ENCODE peak calls at places on chromosomes 2 and 18, in eight cellular contexts. One of them, this sample, is unnamed.

GRCh38 chr2:191539068-191539467 is 138.9 kb upstream of the NABP1 start:
- DNase-seq in T-helper 17 cell: no peak
- DNase-seq in AG20443: peak
- DNase-seq in neuronal stem cell: peak
- DNase-seq in H9: no peak
- DNase-seq in GM23248: peak
- DNase-seq in fibroblast of the aortic adventitia: peak
- DNase-seq in PC-3: peak
- DNase-seq in this sample: no peak

GRCh38 chr18:44778788-44779187 is 98.1 kb downstream of the SETBP1 start:
- DNase-seq in T-helper 17 cell: no peak
- DNase-seq in fibroblast of the aortic adventitia: no peak
- DNase-seq in neuronal stem cell: no peak
- DNase-seq in AG20443: no peak
- DNase-seq in GM23248: no peak
- DNase-seq in H9: no peak
- DNase-seq in PC-3: no peak
- DNase-seq in this sample: no peak

GRCh38 chr2:12361506-12361905 is 355.2 kb upstream of the TRIB2 start:
- DNase-seq in H9: no peak
- DNase-seq in T-helper 17 cell: no peak
- DNase-seq in neuronal stem cell: no peak
- DNase-seq in AG20443: no peak
- DNase-seq in GM23248: no peak
- DNase-seq in fibroblast of the aortic adventitia: no peak
- DNase-seq in PC-3: no peak
- DNase-seq in this sample: no peak

GRCh38 chr2:221446140-221446539 is 126.0 kb downstream of the EPHA4 start:
- DNase-seq in AG20443: no peak
- DNase-seq in GM23248: no peak
- DNase-seq in PC-3: no peak
- DNase-seq in T-helper 17 cell: no peak
- DNase-seq in fibroblast of the aortic adventitia: no peak
- DNase-seq in H9: no peak
- DNase-seq in neuronal stem cell: no peak
- DNase-seq in this sample: no peak

GRCh38 chr2:15844099-15844801 is 96.1 kb upstream of the MYCN start:
- DNase-seq in neuronal stem cell: no peak
- DNase-seq in H9: no peak
- DNase-seq in T-helper 17 cell: no peak
- DNase-seq in GM23248: no peak
- DNase-seq in AG20443: no peak
- DNase-seq in fibroblast of the aortic adventitia: no peak
- DNase-seq in PC-3: no peak
- DNase-seq in this sample: no peak

GRCh38 chr2:15115786-15116185 is 445.3 kb downstream of the NBAS start:
- DNase-seq in T-helper 17 cell: no peak
- DNase-seq in AG20443: no peak
- DNase-seq in fibroblast of the aortic adventitia: no peak
- DNase-seq in PC-3: no peak
- DNase-seq in neuronal stem cell: no peak
- DNase-seq in GM23248: no peak
- DNase-seq in H9: no peak
- DNase-seq in this sample: no peak

GRCh38 chr18:45248240-45248903 is 366.9 kb upstream of the SLC14A2 start:
- DNase-seq in AG20443: peak
- DNase-seq in T-helper 17 cell: no peak
- DNase-seq in H9: no peak
- DNase-seq in PC-3: no peak
- DNase-seq in neuronal stem cell: no peak
- DNase-seq in GM23248: peak
- DNase-seq in fibroblast of the aortic adventitia: peak
- DNase-seq in this sample: no peak

GRCh38 chr2:8704906-8705305 is 23.1 kb downstream of the ID2 start:
- DNase-seq in AG20443: no peak
- DNase-seq in neuronal stem cell: no peak
- DNase-seq in fibroblast of the aortic adventitia: peak
- DNase-seq in GM23248: no peak
- DNase-seq in T-helper 17 cell: no peak
- DNase-seq in H9: no peak
- DNase-seq in PC-3: no peak
- DNase-seq in this sample: no peak

GRCh38 chr2:187493180-187493579 is 45.1 kb upstream of the CALCRL start:
- DNase-seq in T-helper 17 cell: no peak
- DNase-seq in fibroblast of the aortic adventitia: no peak
- DNase-seq in neuronal stem cell: no peak
- DNase-seq in GM23248: no peak
- DNase-seq in PC-3: no peak
- DNase-seq in AG20443: no peak
- DNase-seq in H9: no peak
- DNase-seq in this sample: no peak

GRCh38 chr2:152497481-152498052 is 162.6 kb downstream of the FMNL2 start:
- DNase-seq in AG20443: no peak
- DNase-seq in H9: no peak
- DNase-seq in T-helper 17 cell: no peak
- DNase-seq in GM23248: no peak
- DNase-seq in neuronal stem cell: no peak
- DNase-seq in fibroblast of the aortic adventitia: peak
- DNase-seq in PC-3: peak
- DNase-seq in this sample: no peak

GRCh38 chr18:24764766-24765165 is 304.3 kb downstream of the HRH4 start:
- DNase-seq in neuronal stem cell: no peak
- DNase-seq in T-helper 17 cell: no peak
- DNase-seq in fibroblast of the aortic adventitia: peak
- DNase-seq in H9: no peak
- DNase-seq in AG20443: peak
- DNase-seq in PC-3: no peak
- DNase-seq in GM23248: peak
- DNase-seq in this sample: no peak

GRCh38 chr2:196289000-196289399 is 117.6 kb upstream of the STK17B start:
- DNase-seq in neuronal stem cell: no peak
- DNase-seq in PC-3: no peak
- DNase-seq in fibroblast of the aortic adventitia: no peak
- DNase-seq in H9: no peak
- DNase-seq in AG20443: no peak
- DNase-seq in T-helper 17 cell: no peak
- DNase-seq in GM23248: no peak
- DNase-seq in this sample: no peak

GRCh38 chr18:70373062-70373519 is 84.2 kb downstream of the SOCS6 start:
- DNase-seq in PC-3: peak
- DNase-seq in GM23248: peak
- DNase-seq in T-helper 17 cell: no peak
- DNase-seq in fibroblast of the aortic adventitia: peak
- DNase-seq in H9: no peak
- DNase-seq in neuronal stem cell: no peak
- DNase-seq in AG20443: peak
- DNase-seq in this sample: no peak

GRCh38 chr18:50816767-50817166 is 3.0 kb downstream of the MRO start:
- DNase-seq in fibroblast of the aortic adventitia: no peak
- DNase-seq in GM23248: no peak
- DNase-seq in neuronal stem cell: no peak
- DNase-seq in T-helper 17 cell: no peak
- DNase-seq in H9: no peak
- DNase-seq in AG20443: no peak
- DNase-seq in PC-3: no peak
- DNase-seq in this sample: no peak

GRCh38 chr2:138724765-138725459 is 55.3 kb downstream of the NXPH2 start:
- DNase-seq in AG20443: no peak
- DNase-seq in neuronal stem cell: no peak
- DNase-seq in PC-3: no peak
- DNase-seq in GM23248: no peak
- DNase-seq in T-helper 17 cell: no peak
- DNase-seq in H9: no peak
- DNase-seq in fibroblast of the aortic adventitia: no peak
- DNase-seq in this sample: no peak

GRCh38 chr2:199810422-199811250 is 40.4 kb downstream of the FTCDNL1 start:
- DNase-seq in AG20443: peak
- DNase-seq in T-helper 17 cell: no peak
- DNase-seq in neuronal stem cell: no peak
- DNase-seq in PC-3: no peak
- DNase-seq in fibroblast of the aortic adventitia: peak
- DNase-seq in GM23248: peak
- DNase-seq in H9: no peak
- DNase-seq in this sample: no peak

GRCh38 chr2:170282851-170283250 is 104.9 kb downstream of the MYO3B start:
- DNase-seq in H9: peak
- DNase-seq in GM23248: no peak
- DNase-seq in T-helper 17 cell: no peak
- DNase-seq in PC-3: no peak
- DNase-seq in fibroblast of the aortic adventitia: no peak
- DNase-seq in neuronal stem cell: no peak
- DNase-seq in AG20443: no peak
- DNase-seq in this sample: no peak

GRCh38 chr2:241855888-241856422 is 2.7 kb downstream of the PDCD1 start:
- DNase-seq in neuronal stem cell: no peak
- DNase-seq in GM23248: no peak
- DNase-seq in PC-3: no peak
- DNase-seq in T-helper 17 cell: no peak
- DNase-seq in H9: no peak
- DNase-seq in AG20443: no peak
- DNase-seq in fibroblast of the aortic adventitia: no peak
- DNase-seq in this sample: no peak

GRCh38 chr2:148282201-148282600 is 261.3 kb downstream of the MBD5 start:
- DNase-seq in neuronal stem cell: no peak
- DNase-seq in T-helper 17 cell: no peak
- DNase-seq in GM23248: peak
- DNase-seq in PC-3: peak
- DNase-seq in H9: no peak
- DNase-seq in fibroblast of the aortic adventitia: peak
- DNase-seq in AG20443: no peak
- DNase-seq in this sample: no peak

GRCh38 chr2:237630216-237631000 is 3.0 kb downstream of the LRRFIP1 start:
- DNase-seq in fibroblast of the aortic adventitia: no peak
- DNase-seq in T-helper 17 cell: no peak
- DNase-seq in neuronal stem cell: no peak
- DNase-seq in GM23248: no peak
- DNase-seq in H9: peak
- DNase-seq in AG20443: no peak
- DNase-seq in PC-3: no peak
- DNase-seq in this sample: no peak

GRCh38 chr2:241029599-241030332 is 31.3 kb downstream of the SNED1 start:
- DNase-seq in AG20443: no peak
- DNase-seq in T-helper 17 cell: no peak
- DNase-seq in GM23248: no peak
- DNase-seq in neuronal stem cell: no peak
- DNase-seq in fibroblast of the aortic adventitia: no peak
- DNase-seq in PC-3: no peak
- DNase-seq in H9: no peak
- DNase-seq in this sample: no peak

GRCh38 chr2:42545714-42546390 is 22.6 kb upstream of the MTA3 start:
- DNase-seq in PC-3: no peak
- DNase-seq in AG20443: no peak
- DNase-seq in T-helper 17 cell: no peak
- DNase-seq in GM23248: no peak
- DNase-seq in neuronal stem cell: no peak
- DNase-seq in H9: peak
- DNase-seq in fibroblast of the aortic adventitia: no peak
- DNase-seq in this sample: no peak

GRCh38 chr2:19857100-19857499 is 44.7 kb downstream of the TTC32 start:
- DNase-seq in neuronal stem cell: no peak
- DNase-seq in fibroblast of the aortic adventitia: no peak
- DNase-seq in H9: no peak
- DNase-seq in AG20443: no peak
- DNase-seq in GM23248: no peak
- DNase-seq in T-helper 17 cell: no peak
- DNase-seq in PC-3: no peak
- DNase-seq in this sample: no peak

This sample was measured in stimulated activated CD8-positive, alpha-beta memory T cell treated with anti-CD3 and anti-CD28 coated beads, Interleukin-7, amount 100 ng/mL, for 1 hour.